ENCODE peak calls at places on chromosomes 2 and 18, in nine cellular contexts. One of them, this sample, is unnamed.

GRCh38 chr2:148021059-148021985 is at the start of gene MBD5:
- DNase-seq in stomach: peak; percentile 37
- DNase-seq in WTC11: peak; percentile 49
- DNase-seq in endothelial cell: peak; percentile 46
- DNase-seq in type B pancreatic cell: peak; percentile 71
- DNase-seq in sigmoid colon: peak; percentile 72
- DNase-seq in neural progenitor cell: peak; percentile 78
- DNase-seq in heart left ventricle: peak; percentile 24
- DNase-seq in cardiac fibroblast: peak; percentile 44
- DNase-seq in this sample: no peak

GRCh38 chr18:30679285-30679930 is 363.1 kb downstream of the DSC3 start:
- DNase-seq in WTC11: no peak
- DNase-seq in neural progenitor cell: no peak
- DNase-seq in type B pancreatic cell: no peak
- DNase-seq in heart left ventricle: no peak
- DNase-seq in cardiac fibroblast: no peak
- DNase-seq in sigmoid colon: no peak
- DNase-seq in stomach: no peak
- DNase-seq in endothelial cell: no peak
- DNase-seq in this sample: no peak

GRCh38 chr2:76958749-76959148 is 563.4 kb downstream of the LRRTM4 start:
- DNase-seq in WTC11: peak; percentile 66
- DNase-seq in sigmoid colon: no peak
- DNase-seq in stomach: no peak
- DNase-seq in neural progenitor cell: peak; percentile 84
- DNase-seq in type B pancreatic cell: no peak
- DNase-seq in cardiac fibroblast: peak; percentile 9
- DNase-seq in heart left ventricle: no peak
- DNase-seq in endothelial cell: peak; percentile 47
- DNase-seq in this sample: no peak

GRCh38 chr2:100200985-100201384 is 58.6 kb upstream of the AFF3 start:
- DNase-seq in heart left ventricle: no peak
- DNase-seq in cardiac fibroblast: peak; percentile 29
- DNase-seq in type B pancreatic cell: no peak
- DNase-seq in neural progenitor cell: no peak
- DNase-seq in stomach: no peak
- DNase-seq in sigmoid colon: no peak
- DNase-seq in WTC11: no peak
- DNase-seq in endothelial cell: no peak
- DNase-seq in this sample: no peak

GRCh38 chr2:213018340-213018901 is 133.0 kb downstream of the IKZF2 start:
- DNase-seq in cardiac fibroblast: no peak
- DNase-seq in neural progenitor cell: no peak
- DNase-seq in WTC11: no peak
- DNase-seq in heart left ventricle: no peak
- DNase-seq in type B pancreatic cell: no peak
- DNase-seq in endothelial cell: no peak
- DNase-seq in stomach: no peak
- DNase-seq in sigmoid colon: no peak
- DNase-seq in this sample: no peak

GRCh38 chr18:24659837-24660720 is 199.6 kb downstream of the HRH4 start:
- DNase-seq in neural progenitor cell: no peak
- DNase-seq in cardiac fibroblast: peak; percentile 5
- DNase-seq in type B pancreatic cell: no peak
- DNase-seq in endothelial cell: no peak
- DNase-seq in heart left ventricle: peak; percentile 53
- DNase-seq in stomach: no peak
- DNase-seq in WTC11: no peak
- DNase-seq in sigmoid colon: peak; percentile 72
- DNase-seq in this sample: no peak

GRCh38 chr2:180735799-180736198 is 244.6 kb upstream of the UBE2E3 start:
- DNase-seq in neural progenitor cell: no peak
- DNase-seq in stomach: no peak
- DNase-seq in endothelial cell: no peak
- DNase-seq in cardiac fibroblast: no peak
- DNase-seq in heart left ventricle: no peak
- DNase-seq in WTC11: no peak
- DNase-seq in sigmoid colon: no peak
- DNase-seq in type B pancreatic cell: no peak
- DNase-seq in this sample: no peak

GRCh38 chr2:96099861-96100798 is 16.2 kb downstream of the ADRA2B start:
- DNase-seq in heart left ventricle: peak; percentile 3
- DNase-seq in endothelial cell: peak; percentile 2
- DNase-seq in stomach: no peak
- DNase-seq in WTC11: peak; percentile 17
- DNase-seq in type B pancreatic cell: peak; percentile 62
- DNase-seq in sigmoid colon: peak; percentile 45
- DNase-seq in neural progenitor cell: no peak
- DNase-seq in cardiac fibroblast: no peak
- DNase-seq in this sample: peak; percentile 67

GRCh38 chr2:208545398-208546042 is 138.9 kb downstream of the PTH2R start:
- DNase-seq in stomach: no peak
- DNase-seq in sigmoid colon: no peak
- DNase-seq in type B pancreatic cell: no peak
- DNase-seq in neural progenitor cell: peak; percentile 47
- DNase-seq in endothelial cell: peak; percentile 23
- DNase-seq in cardiac fibroblast: no peak
- DNase-seq in heart left ventricle: no peak
- DNase-seq in WTC11: no peak
- DNase-seq in this sample: no peak

GRCh38 chr2:148303166-148303565 is 282.3 kb downstream of the MBD5 start:
- DNase-seq in heart left ventricle: no peak
- DNase-seq in type B pancreatic cell: no peak
- DNase-seq in cardiac fibroblast: no peak
- DNase-seq in sigmoid colon: no peak
- DNase-seq in WTC11: peak; percentile 54
- DNase-seq in stomach: no peak
- DNase-seq in endothelial cell: no peak
- DNase-seq in neural progenitor cell: peak; percentile 84
- DNase-seq in this sample: no peak

GRCh38 chr2:20165677-20166509 is 59.0 kb downstream of the SDC1 start:
- DNase-seq in WTC11: no peak
- DNase-seq in type B pancreatic cell: no peak
- DNase-seq in cardiac fibroblast: no peak
- DNase-seq in sigmoid colon: no peak
- DNase-seq in endothelial cell: no peak
- DNase-seq in neural progenitor cell: no peak
- DNase-seq in stomach: no peak
- DNase-seq in heart left ventricle: no peak
- DNase-seq in this sample: no peak

DNA sequence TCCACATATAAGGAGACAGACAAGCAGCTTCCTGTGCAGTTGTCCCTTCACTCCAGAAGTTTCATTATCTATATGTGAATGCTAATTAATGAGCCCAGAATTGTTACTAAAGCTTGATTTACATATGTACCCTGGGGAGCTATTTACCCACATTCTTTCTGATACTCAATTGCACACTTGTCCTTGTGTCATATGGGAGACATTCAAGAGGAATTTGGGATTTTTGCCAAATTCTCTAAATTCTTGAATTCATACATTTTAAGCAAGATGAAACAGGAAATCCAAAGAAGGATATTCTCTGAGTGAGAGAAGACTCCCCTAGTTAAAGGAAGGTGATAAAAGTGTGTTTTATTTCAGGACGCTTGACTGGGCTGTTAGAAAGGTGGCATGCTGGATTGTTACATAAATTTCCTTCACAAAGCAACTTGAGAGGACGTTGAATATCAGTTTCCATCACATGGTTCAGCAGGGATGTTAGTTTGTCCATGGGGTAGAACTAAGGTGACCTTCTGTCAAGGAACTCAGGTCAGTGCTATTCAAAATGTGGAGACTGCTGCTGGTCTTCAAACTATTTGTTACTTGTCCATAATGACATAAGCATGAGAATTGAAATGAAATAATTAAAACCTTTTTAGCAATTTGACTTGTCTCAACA is 368.2 kb downstream of the IRS1 start:
- DNase-seq in neural progenitor cell: no peak
- DNase-seq in WTC11: no peak
- DNase-seq in endothelial cell: no peak
- DNase-seq in stomach: no peak
- DNase-seq in cardiac fibroblast: peak; percentile 89
- DNase-seq in type B pancreatic cell: no peak
- DNase-seq in heart left ventricle: no peak
- DNase-seq in sigmoid colon: no peak
- DNase-seq in this sample: no peak
- TF ChIP-seq CTCF in neural progenitor cell: no peak
- TF ChIP-seq CTCF in WTC11: no peak
- TF ChIP-seq CTCF in endothelial cell: no peak
- TF ChIP-seq CTCF in stomach: no peak
- TF ChIP-seq CTCF in cardiac fibroblast: no peak
- TF ChIP-seq CTCF in type B pancreatic cell: no peak
- TF ChIP-seq CTCF in heart left ventricle: no peak
- TF ChIP-seq CTCF in sigmoid colon: no peak
- TF ChIP-seq CTCF in this sample: no peak

DNA sequence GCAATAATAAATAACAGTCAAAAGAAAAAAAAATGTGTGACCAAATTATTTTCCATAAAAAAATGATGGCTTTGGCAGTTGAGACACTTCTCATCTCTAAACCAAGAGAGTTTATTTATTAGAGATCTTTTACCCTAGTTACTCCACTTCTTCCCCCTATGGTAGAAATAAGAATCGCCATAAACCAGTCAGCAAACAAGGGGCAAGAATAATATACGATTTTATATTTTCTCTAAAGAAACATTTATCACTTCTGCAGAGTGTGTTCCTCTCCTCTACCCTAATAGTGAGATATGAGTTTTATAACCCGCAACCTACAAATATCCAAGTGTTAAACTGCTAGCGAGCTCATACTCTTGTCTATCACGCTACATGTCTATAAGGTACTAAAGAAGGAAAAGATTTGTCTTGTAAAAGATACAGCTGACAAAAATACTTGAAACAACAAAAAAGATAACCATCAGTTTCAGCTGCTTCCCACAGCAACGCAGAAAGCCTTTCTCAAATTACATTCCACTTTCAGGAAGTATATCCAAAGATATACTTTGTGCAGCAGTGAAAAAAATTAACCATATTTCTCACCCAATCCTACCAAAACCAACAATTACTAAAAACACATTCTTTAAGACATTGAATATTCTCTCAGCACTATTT is 2.2 kb downstream of the RNF103 start:
- DNase-seq in cardiac fibroblast: peak; percentile 13
- DNase-seq in stomach: no peak
- DNase-seq in sigmoid colon: no peak
- DNase-seq in heart left ventricle: no peak
- DNase-seq in type B pancreatic cell: no peak
- DNase-seq in neural progenitor cell: no peak
- DNase-seq in endothelial cell: no peak
- DNase-seq in WTC11: no peak
- DNase-seq in this sample: no peak
- TF ChIP-seq CTCF in cardiac fibroblast: no peak
- TF ChIP-seq CTCF in stomach: no peak
- TF ChIP-seq CTCF in sigmoid colon: no peak
- TF ChIP-seq CTCF in heart left ventricle: no peak
- TF ChIP-seq CTCF in type B pancreatic cell: peak; percentile 31
- TF ChIP-seq CTCF in neural progenitor cell: no peak
- TF ChIP-seq CTCF in endothelial cell: no peak
- TF ChIP-seq CTCF in WTC11: no peak
- TF ChIP-seq CTCF in this sample: no peak

GRCh38 chr2:68978098-68978497 is 3.7 kb downstream of the GKN1 start:
- DNase-seq in cardiac fibroblast: no peak
- DNase-seq in sigmoid colon: no peak
- DNase-seq in WTC11: no peak
- DNase-seq in endothelial cell: no peak
- DNase-seq in stomach: no peak
- DNase-seq in type B pancreatic cell: no peak
- DNase-seq in neural progenitor cell: no peak
- DNase-seq in heart left ventricle: no peak
- DNase-seq in this sample: no peak

GRCh38 chr2:68974946-68975665 is 670 bp downstream of the GKN1 start:
- DNase-seq in cardiac fibroblast: peak; percentile 17
- DNase-seq in endothelial cell: no peak
- DNase-seq in WTC11: no peak
- DNase-seq in heart left ventricle: no peak
- DNase-seq in type B pancreatic cell: no peak
- DNase-seq in stomach: no peak
- DNase-seq in sigmoid colon: no peak
- DNase-seq in neural progenitor cell: no peak
- DNase-seq in this sample: no peak

GRCh38 chr2:68977453-68977852 is 3.0 kb downstream of the GKN1 start:
- DNase-seq in WTC11: no peak
- DNase-seq in cardiac fibroblast: no peak
- DNase-seq in heart left ventricle: no peak
- DNase-seq in endothelial cell: no peak
- DNase-seq in sigmoid colon: no peak
- DNase-seq in neural progenitor cell: no peak
- DNase-seq in type B pancreatic cell: no peak
- DNase-seq in stomach: no peak
- DNase-seq in this sample: no peak

GRCh38 chr2:68975844-68976243 is 1.4 kb downstream of the GKN1 start:
- DNase-seq in type B pancreatic cell: no peak
- DNase-seq in cardiac fibroblast: no peak
- DNase-seq in WTC11: no peak
- DNase-seq in endothelial cell: no peak
- DNase-seq in sigmoid colon: no peak
- DNase-seq in neural progenitor cell: no peak
- DNase-seq in stomach: no peak
- DNase-seq in heart left ventricle: no peak
- DNase-seq in this sample: no peak

DNA sequence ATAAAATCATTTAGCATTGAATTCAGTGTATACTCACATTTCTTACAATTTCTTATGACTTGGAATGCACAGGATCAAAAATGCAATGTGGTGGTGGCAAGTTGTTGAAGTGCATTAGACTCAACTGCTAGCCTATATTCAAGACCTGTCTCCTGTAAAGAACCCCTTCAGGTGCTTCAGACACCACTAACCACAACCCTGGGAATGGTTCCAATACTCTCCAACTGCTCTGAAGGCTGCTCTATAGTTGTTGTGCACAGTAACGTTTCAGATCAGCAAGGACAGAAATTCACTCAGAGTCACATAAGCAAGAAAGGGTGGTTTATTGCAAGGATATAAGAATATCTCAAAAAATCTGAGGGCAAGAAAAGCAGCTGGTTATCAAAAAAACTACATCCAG is 6.5 kb downstream of the GKN1 start:
- DNase-seq in endothelial cell: no peak
- DNase-seq in heart left ventricle: no peak
- DNase-seq in sigmoid colon: no peak
- DNase-seq in WTC11: no peak
- DNase-seq in neural progenitor cell: no peak
- DNase-seq in stomach: no peak
- DNase-seq in type B pancreatic cell: no peak
- DNase-seq in cardiac fibroblast: no peak
- DNase-seq in this sample: no peak
- TF ChIP-seq CTCF in endothelial cell: no peak
- TF ChIP-seq CTCF in heart left ventricle: no peak
- TF ChIP-seq CTCF in sigmoid colon: no peak
- TF ChIP-seq CTCF in WTC11: no peak
- TF ChIP-seq CTCF in neural progenitor cell: no peak
- TF ChIP-seq CTCF in stomach: no peak
- TF ChIP-seq CTCF in type B pancreatic cell: no peak
- TF ChIP-seq CTCF in cardiac fibroblast: no peak
- TF ChIP-seq CTCF in this sample: no peak

DNA sequence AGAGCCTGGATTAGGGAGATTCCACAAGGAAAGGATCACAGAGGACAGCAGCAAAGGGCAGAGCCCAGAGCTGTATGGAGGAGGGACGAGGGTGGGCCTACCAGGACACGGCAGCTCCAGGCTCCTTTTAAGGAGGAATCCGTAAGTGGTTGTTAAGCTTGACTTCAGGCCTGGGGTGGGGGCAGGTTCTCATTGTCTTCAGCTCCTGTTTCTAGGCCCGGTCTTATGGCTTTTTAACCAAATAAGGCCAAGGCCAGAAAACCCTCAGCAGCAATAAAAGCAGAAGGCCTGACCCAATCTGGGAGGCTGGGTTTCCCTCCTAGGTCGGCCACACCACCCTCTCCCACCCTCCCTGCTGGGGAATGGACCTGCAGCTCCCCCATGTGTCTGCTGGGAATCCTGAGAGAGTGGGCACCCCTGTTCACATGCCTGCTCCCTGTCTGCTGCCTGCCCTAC is 111.2 kb downstream of the PLB1 start:
- DNase-seq in neural progenitor cell: peak; percentile 48
- DNase-seq in WTC11: peak; percentile 32
- DNase-seq in sigmoid colon: peak; percentile 82
- DNase-seq in heart left ventricle: no peak
- DNase-seq in cardiac fibroblast: no peak
- DNase-seq in endothelial cell: no peak
- DNase-seq in type B pancreatic cell: no peak
- DNase-seq in stomach: no peak
- DNase-seq in this sample: no peak
- TF ChIP-seq CTCF in neural progenitor cell: peak; percentile 5
- TF ChIP-seq CTCF in WTC11: no peak
- TF ChIP-seq CTCF in sigmoid colon: no peak
- TF ChIP-seq CTCF in heart left ventricle: peak; percentile 34
- TF ChIP-seq CTCF in cardiac fibroblast: no peak
- TF ChIP-seq CTCF in endothelial cell: no peak
- TF ChIP-seq CTCF in type B pancreatic cell: no peak
- TF ChIP-seq CTCF in stomach: no peak
- TF ChIP-seq CTCF in this sample: no peak

This sample was measured in osteocyte.